ENCODE peak calls at places on chromosomes 1 and 21, in ten cellular contexts. B is GM12865; N is adrenal gland; O is brain microvascular endothelial cell; F is body of pancreas; A is CD8-positive, alpha-beta T cell; V is mucosa of descending colon; M is heart left ventricle; T is suprapubic skin; Q is IMR-90. S is an unnamed sample.

GRCh38 chr1:201260648-201261311 is 22.5 kb upstream of the PKP1 start:
- DNase-seq in B (no peak), N (no peak), O (no peak), F (no peak), A (peak), V (no peak), M (no peak), T (no peak), Q (no peak), S (no peak)

GRCh38 chr1:116193768-116194167 is 82.6 kb downstream of the MAB21L3 start:
- DNase-seq in B (no peak), N (no peak), O (no peak), F (no peak), A (no peak), V (no peak), M (no peak), T (no peak), Q (no peak), S (no peak)

GRCh38 chr1:29655945-29656866 is 419.9 kb downstream of the PTPRU start:
- DNase-seq in B (no peak), N (peak), O (no peak), F (peak), A (no peak), V (no peak), M (peak), T (no peak), Q (peak), S (no peak)

GRCh38 chr1:114671011-114671938 is 1.4 kb upstream of the DENND2C start:
- DNase-seq in B (no peak), N (no peak), O (no peak), F (no peak), A (no peak), V (no peak), M (no peak), T (no peak), Q (peak), S (no peak)

GRCh38 chr1:183995322-183996035 is 42.0 kb downstream of the COLGALT2 start:
- DNase-seq in B (no peak), N (no peak), O (peak), F (no peak), A (no peak), V (no peak), M (peak), T (no peak), Q (peak), S (no peak)

GRCh38 chr1:180534199-180534598 is 24.6 kb upstream of the OVAAL start:
- DNase-seq in B (no peak), N (no peak), O (no peak), F (no peak), A (no peak), V (no peak), M (no peak), T (no peak), Q (no peak), S (no peak)

GRCh38 chr1:86872086-86872485 is 41.8 kb downstream of the SELENOF start:
- DNase-seq in B (no peak), N (no peak), O (peak), F (no peak), A (no peak), V (no peak), M (no peak), T (no peak), Q (peak), S (no peak)

GRCh38 chr1:234490789-234491479 is 12.0 kb upstream of the TARBP1 start:
- DNase-seq in B (no peak), N (no peak), O (no peak), F (no peak), A (no peak), V (no peak), M (no peak), T (no peak), Q (no peak), S (no peak)

GRCh38 chr1:30315185-30315960 is 408.0 kb downstream of the MATN1 start:
- DNase-seq in B (peak), N (no peak), O (peak), F (no peak), A (no peak), V (no peak), M (no peak), T (no peak), Q (peak), S (no peak)

GRCh38 chr1:225987491-225988316 is 11.4 kb downstream of the SDE2 start:
- DNase-seq in B (peak), N (no peak), O (no peak), F (no peak), A (no peak), V (no peak), M (no peak), T (no peak), Q (peak), S (no peak)

GRCh38 chr1:1371354-1371740 is 3.7 kb downstream of the AURKAIP1 start:
- DNase-seq in B (no peak), N (no peak), O (no peak), F (no peak), A (peak), V (no peak), M (no peak), T (no peak), Q (no peak), S (no peak)

GRCh38 chr1:53896673-53897229 is 2.8 kb downstream of the DIO1 start:
- DNase-seq in B (no peak), N (peak), O (no peak), F (no peak), A (no peak), V (no peak), M (no peak), T (no peak), Q (peak), S (no peak)

GRCh38 chr1:196361112-196361714 is 247.0 kb downstream of the KCNT2 start:
- DNase-seq in B (no peak), N (no peak), O (peak), F (no peak), A (no peak), V (no peak), M (no peak), T (no peak), Q (peak), S (no peak)

GRCh38 chr21:38260426-38260825 is 3.6 kb downstream of the KCNJ15 start:
- DNase-seq in B (no peak), N (no peak), O (no peak), F (no peak), A (no peak), V (no peak), M (no peak), T (no peak), Q (no peak), S (no peak)

GRCh38 chr1:62796151-62796680 is 12.3 kb downstream of the ATG4C start:
- DNase-seq in B (no peak), N (no peak), O (no peak), F (no peak), A (no peak), V (no peak), M (no peak), T (no peak), Q (no peak), S (no peak)

GRCh38 chr1:67738401-67738800 is 53.4 kb downstream of the GADD45A start:
- DNase-seq in B (no peak), N (no peak), O (no peak), F (no peak), A (no peak), V (no peak), M (no peak), T (no peak), Q (no peak), S (no peak)

GRCh38 chr1:223724376-223724775 is 12.0 kb downstream of the CAPN2 start:
- DNase-seq in B (no peak), N (no peak), O (no peak), F (no peak), A (no peak), V (no peak), M (no peak), T (no peak), Q (peak), S (no peak)

GRCh38 chr1:22949807-22950462 is 22.7 kb downstream of the LACTBL1 start:
- DNase-seq in B (no peak), N (no peak), O (no peak), F (no peak), A (no peak), V (no peak), M (no peak), T (no peak), Q (peak), S (no peak)

GRCh38 chr21:39048064-39048463 is 135.2 kb downstream of the PSMG1 start:
- DNase-seq in B (no peak), N (no peak), O (peak), F (no peak), A (no peak), V (peak), M (peak), T (no peak), Q (peak), S (peak)

GRCh38 chr21:43193651-43194302 is 25.0 kb downstream of the CRYAA start:
- DNase-seq in B (peak), N (peak), O (peak), F (no peak), A (no peak), V (peak), M (peak), T (peak), Q (peak), S (no peak)

GRCh38 chr1:77900687-77901293 is 12.4 kb downstream of the NEXN start:
- DNase-seq in B (peak), N (no peak), O (peak), F (peak), A (no peak), V (no peak), M (no peak), T (no peak), Q (peak), S (peak)

GRCh38 chr1:9737057-9737456 is 85.5 kb downstream of the PIK3CD start:
- DNase-seq in B (no peak), N (no peak), O (no peak), F (no peak), A (no peak), V (no peak), M (no peak), T (no peak), Q (no peak), S (no peak)

GRCh38 chr1:22801753-22802152 is 91.1 kb downstream of the EPHB2 start:
- DNase-seq in B (no peak), N (no peak), O (no peak), F (no peak), A (no peak), V (no peak), M (no peak), T (no peak), Q (no peak), S (no peak)

GRCh38 chr21:41168391-41169257 is 664 bp downstream of the BACE2 start:
- DNase-seq in B (peak), N (peak), O (peak), F (peak), A (no peak), V (peak), M (peak), T (peak), Q (peak), S (peak)

GRCh38 chr1:12485231-12486172 is 132.5 kb downstream of the DHRS3 start:
- DNase-seq in B (no peak), N (no peak), O (no peak), F (no peak), A (no peak), V (no peak), M (no peak), T (no peak), Q (peak), S (no peak)

GRCh38 chr1:202153284-202153683 is 7.1 kb downstream of the PTPN7 start:
- DNase-seq in B (no peak), N (no peak), O (no peak), F (no peak), A (no peak), V (no peak), M (no peak), T (no peak), Q (no peak), S (no peak)

GRCh38 chr1:158998781-158999161 is 10.9 kb upstream of the IFI16 start:
- DNase-seq in B (peak), N (peak), O (peak), F (peak), A (peak), V (peak), M (peak), T (no peak), Q (peak), S (no peak)

GRCh38 chr1:39159224-39160036 is 45.1 kb upstream of the MACF1 start:
- DNase-seq in B (no peak), N (no peak), O (no peak), F (peak), A (no peak), V (peak), M (no peak), T (no peak), Q (peak), S (no peak)

GRCh38 chr1:26994020-26994745 is 691 bp downstream of the TRNP1 start:
- DNase-seq in B (peak), N (no peak), O (no peak), F (peak), A (no peak), V (no peak), M (no peak), T (no peak), Q (no peak), S (no peak)

GRCh38 chr1:70745199-70745598 is 302.4 kb downstream of the PTGER3 start:
- DNase-seq in B (no peak), N (no peak), O (no peak), F (no peak), A (no peak), V (no peak), M (no peak), T (no peak), Q (no peak), S (no peak)

GRCh38 chr1:153919879-153920852 is 2.6 kb downstream of the GATAD2B start:
- DNase-seq in B (peak), N (no peak), O (no peak), F (no peak), A (peak), V (no peak), M (no peak), T (no peak), Q (peak), S (no peak)

GRCh38 chr1:221458430-221459156 is 283.3 kb downstream of the DUSP10 start:
- DNase-seq in B (no peak), N (no peak), O (no peak), F (no peak), A (no peak), V (no peak), M (no peak), T (no peak), Q (peak), S (peak)

GRCh38 chr1:227780101-227781044 is 35.1 kb upstream of the PRSS38 start:
- DNase-seq in B (no peak), N (peak), O (no peak), F (no peak), A (peak), V (no peak), M (peak), T (peak), Q (no peak), S (no peak)

GRCh38 chr21:45341779-45342178 is 54.1 kb upstream of the POFUT2 start:
- DNase-seq in B (no peak), N (no peak), O (no peak), F (peak), A (no peak), V (no peak), M (no peak), T (no peak), Q (no peak), S (no peak)

GRCh38 chr1:27570383-27570755 is 33.6 kb downstream of the AHDC1 start:
- DNase-seq in B (no peak), N (no peak), O (no peak), F (no peak), A (no peak), V (no peak), M (no peak), T (peak), Q (no peak), S (no peak)

GRCh38 chr1:208243522-208243850 is 698 bp downstream of the PLXNA2 start:
- DNase-seq in B (no peak), N (no peak), O (no peak), F (peak), A (no peak), V (peak), M (no peak), T (peak), Q (no peak), S (no peak)

GRCh38 chr1:182147136-182147815 is 85.8 kb upstream of the ZNF648 start:
- DNase-seq in B (peak), N (no peak), O (no peak), F (no peak), A (no peak), V (no peak), M (no peak), T (no peak), Q (no peak), S (no peak)

GRCh38 chr1:61951731-61952585 is 209.7 kb downstream of the PATJ start:
- DNase-seq in B (no peak), N (no peak), O (peak), F (peak), A (no peak), V (no peak), M (no peak), T (no peak), Q (peak), S (no peak)

DNA sequence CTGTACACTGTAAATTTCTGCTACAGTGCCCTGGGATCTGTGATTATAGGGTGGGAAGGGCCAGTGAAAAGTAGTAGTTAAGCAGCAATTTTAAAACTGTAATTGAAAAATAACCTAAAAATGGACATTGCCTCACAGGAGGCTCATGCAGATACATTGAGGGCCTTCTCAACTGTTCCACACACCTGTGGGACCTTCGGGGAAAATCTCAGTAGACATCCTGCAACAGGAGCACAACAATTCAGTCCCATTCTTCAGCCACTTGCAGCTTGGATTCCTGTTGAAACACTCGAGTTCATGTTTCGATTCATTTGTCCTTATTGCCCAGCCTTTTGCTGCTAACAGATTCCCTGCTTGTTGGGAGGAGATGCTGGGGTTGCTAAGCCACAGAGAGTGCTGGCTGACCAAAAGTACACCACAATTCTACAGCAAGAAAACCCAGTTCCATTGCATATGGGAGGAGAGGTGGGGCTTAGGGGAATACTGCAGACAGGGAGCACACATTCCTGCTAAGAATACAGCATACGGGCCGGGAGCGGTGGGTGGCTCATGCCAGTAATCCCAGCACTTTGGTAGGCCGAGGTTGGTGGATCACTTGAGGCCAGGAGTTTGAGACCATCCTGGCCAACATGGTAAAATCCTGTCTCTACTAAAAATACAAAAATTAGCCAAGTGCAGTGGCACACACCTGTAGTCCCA is 4.5 kb downstream of the TMCC2 start:
- DNase-seq in B (no peak), N (no peak), O (no peak), F (no peak), A (no peak), V (no peak), M (no peak), T (no peak), Q (no peak), S (no peak)
- H3K4me3 ChIP-seq in B (no peak), N (no peak), O (no peak), F (no peak), A (no peak), V (no peak), M (no peak), T (no peak), Q (no peak), S (no peak)

GRCh38 chr1:101310484-101310883 is 73.7 kb downstream of the S1PR1 start:
- DNase-seq in B (peak), N (no peak), O (no peak), F (no peak), A (no peak), V (no peak), M (no peak), T (no peak), Q (no peak), S (no peak)
- H3K4me3 ChIP-seq in B (peak), N (no peak), O (no peak), F (no peak), A (peak), V (no peak), M (no peak), T (no peak), Q (no peak), S (no peak)

GRCh38 chr1:236417325-236417724 is 23.2 kb downstream of the EDARADD start:
- DNase-seq in B (no peak), N (no peak), O (no peak), F (no peak), A (no peak), V (no peak), M (no peak), T (no peak), Q (no peak), S (no peak)

GRCh38 chr1:236419502-236419901 is 25.4 kb downstream of the EDARADD start:
- DNase-seq in B (no peak), N (no peak), O (no peak), F (no peak), A (no peak), V (no peak), M (no peak), T (no peak), Q (no peak), S (no peak)

GRCh38 chr1:236413688-236414087 is 19.6 kb downstream of the EDARADD start:
- DNase-seq in B (no peak), N (no peak), O (no peak), F (no peak), A (no peak), V (no peak), M (no peak), T (no peak), Q (no peak), S (no peak)

GRCh38 chr1:236421022-236421421 is 26.9 kb downstream of the EDARADD start:
- DNase-seq in B (no peak), N (no peak), O (peak), F (no peak), A (no peak), V (no peak), M (no peak), T (no peak), Q (no peak), S (no peak)

DNA sequence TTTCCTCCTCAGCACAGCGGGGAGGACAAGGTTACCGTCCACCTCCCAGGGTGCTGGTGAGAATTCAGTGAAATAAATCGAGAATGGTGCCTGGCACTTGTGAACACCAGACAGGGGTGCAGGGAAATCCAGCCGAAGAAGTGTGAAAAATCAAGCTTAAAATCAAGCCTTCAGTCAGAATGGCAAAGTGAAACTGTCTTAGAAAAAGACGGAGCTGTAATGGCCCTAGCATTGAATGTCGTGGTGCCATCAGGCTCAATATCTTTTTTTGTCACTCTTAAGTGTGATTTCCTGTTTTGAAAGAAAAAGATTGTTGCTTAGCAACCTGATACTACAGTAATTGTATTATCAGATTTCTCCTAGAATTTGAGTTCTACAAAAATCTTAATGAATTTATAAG is 22.1 kb downstream of the EDARADD start:
- DNase-seq in B (no peak), N (no peak), O (no peak), F (no peak), A (peak), V (no peak), M (no peak), T (no peak), Q (no peak), S (no peak)
- H3K4me3 ChIP-seq in B (no peak), N (no peak), O (no peak), F (no peak), A (peak), V (no peak), M (no peak), T (no peak), Q (no peak), S (no peak)

GRCh38 chr1:64540265-64540791 is 70.4 kb downstream of the CACHD1 start:
- DNase-seq in B (no peak), N (no peak), O (no peak), F (no peak), A (no peak), V (no peak), M (no peak), T (no peak), Q (no peak), S (no peak)
- H3K4me3 ChIP-seq in B (no peak), N (no peak), O (no peak), F (no peak), A (no peak), V (no peak), M (peak), T (peak), Q (no peak), S (no peak)

DNA sequence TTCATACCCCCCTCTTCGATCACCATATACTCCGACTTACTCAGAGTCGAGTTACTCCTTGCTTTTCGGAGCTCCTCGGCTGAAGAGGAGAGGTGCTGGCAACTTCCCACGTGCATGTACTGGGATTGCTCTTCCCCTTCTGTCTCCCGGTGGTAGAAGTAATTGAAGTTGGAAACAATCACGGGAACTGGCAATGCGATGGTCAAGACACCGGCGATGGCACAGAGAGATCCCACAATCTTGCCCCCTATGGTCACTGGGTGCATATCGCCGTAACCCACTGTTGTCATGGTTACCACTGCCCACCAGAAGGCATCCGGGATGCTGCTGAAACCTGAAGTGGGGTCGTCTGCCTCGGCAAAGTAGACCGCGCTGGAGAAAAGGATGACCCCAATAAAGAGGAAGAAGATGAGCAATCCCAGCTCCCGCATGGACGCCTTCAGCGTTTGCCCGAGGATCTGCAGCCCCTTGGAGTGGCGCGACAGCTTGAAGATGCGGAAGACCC is 1.5 kb downstream of the KCNA3 start:
- DNase-seq in B (peak), N (no peak), O (no peak), F (no peak), A (peak), V (peak), M (no peak), T (no peak), Q (no peak), S (no peak)
- H3K4me3 ChIP-seq in B (peak), N (no peak), O (no peak), F (no peak), A (peak), V (peak), M (peak), T (peak), Q (no peak), S (no peak)

GRCh38 chr1:229204863-229205777 is 65.8 kb upstream of the RAB4A start:
- DNase-seq in B (no peak), N (no peak), O (no peak), F (no peak), A (no peak), V (no peak), M (no peak), T (no peak), Q (peak), S (no peak)
- H3K4me3 ChIP-seq in B (no peak), N (no peak), O (no peak), F (no peak), A (no peak), V (no peak), M (no peak), T (no peak), Q (no peak), S (no peak)